ENCODE peak calls at places on chromosomes 13 and 19, in nine cellular contexts. One of them, this sample, is unnamed. For H3K36me3 and H3K27me3, the result is how much of the 10 kb centered on the place peaks cover.

GRCh38 chr13:30805603-30806011 is 70.3 kb downstream of the ALOX5AP start:
- DNase-seq in CD8-positive, alpha-beta T cell: no peak
- DNase-seq in esophagus squamous epithelium: no peak
- DNase-seq in ascending aorta: no peak
- DNase-seq in IMR-90: peak
- DNase-seq in psoas muscle: no peak
- DNase-seq in MG63: no peak
- DNase-seq in astrocyte: peak
- DNase-seq in BJ: no peak
- DNase-seq in this sample: no peak

GRCh38 chr19:16223746-16224145 is 26.0 kb downstream of the AP1M1 start:
- DNase-seq in esophagus squamous epithelium: no peak
- DNase-seq in ascending aorta: no peak
- DNase-seq in psoas muscle: no peak
- DNase-seq in IMR-90: no peak
- DNase-seq in MG63: no peak
- DNase-seq in CD8-positive, alpha-beta T cell: no peak
- DNase-seq in astrocyte: no peak
- DNase-seq in BJ: no peak
- DNase-seq in this sample: no peak

GRCh38 chr13:30739646-30740642 is 4.6 kb downstream of the ALOX5AP start:
- DNase-seq in psoas muscle: no peak
- DNase-seq in astrocyte: peak
- DNase-seq in CD8-positive, alpha-beta T cell: peak
- DNase-seq in IMR-90: peak
- DNase-seq in esophagus squamous epithelium: no peak
- DNase-seq in BJ: no peak
- DNase-seq in MG63: peak
- DNase-seq in ascending aorta: no peak
- DNase-seq in this sample: no peak

GRCh38 chr19:38252935-38253691 is 3.1 kb downstream of the PPP1R14A start:
- DNase-seq in CD8-positive, alpha-beta T cell: no peak
- DNase-seq in ascending aorta: peak
- DNase-seq in psoas muscle: no peak
- DNase-seq in esophagus squamous epithelium: no peak
- DNase-seq in BJ: no peak
- DNase-seq in MG63: peak
- DNase-seq in astrocyte: no peak
- DNase-seq in IMR-90: no peak
- DNase-seq in this sample: peak

GRCh38 chr13:45073809-45074208 is 46.5 kb upstream of the GTF2F2 start:
- DNase-seq in astrocyte: no peak
- DNase-seq in ascending aorta: no peak
- DNase-seq in BJ: no peak
- DNase-seq in psoas muscle: no peak
- DNase-seq in CD8-positive, alpha-beta T cell: no peak
- DNase-seq in MG63: no peak
- DNase-seq in esophagus squamous epithelium: no peak
- DNase-seq in IMR-90: no peak
- DNase-seq in this sample: no peak

GRCh38 chr19:16608290-16608704 is 19.7 kb downstream of the MED26 start:
- DNase-seq in psoas muscle: no peak
- DNase-seq in IMR-90: peak
- DNase-seq in astrocyte: peak
- DNase-seq in MG63: peak
- DNase-seq in ascending aorta: no peak
- DNase-seq in BJ: peak
- DNase-seq in CD8-positive, alpha-beta T cell: no peak
- DNase-seq in esophagus squamous epithelium: no peak
- DNase-seq in this sample: no peak

GRCh38 chr13:50082426-50083283 is 67.4 kb downstream of the KCNRG start:
- DNase-seq in BJ: no peak
- DNase-seq in MG63: peak
- DNase-seq in psoas muscle: peak
- DNase-seq in IMR-90: peak
- DNase-seq in esophagus squamous epithelium: no peak
- DNase-seq in astrocyte: peak
- DNase-seq in CD8-positive, alpha-beta T cell: peak
- DNase-seq in ascending aorta: no peak
- DNase-seq in this sample: peak

GRCh38 chr19:17303167-17303939 is at the start of gene ABHD8:
- DNase-seq in ascending aorta: peak
- DNase-seq in astrocyte: peak
- DNase-seq in psoas muscle: peak
- DNase-seq in MG63: peak
- DNase-seq in IMR-90: peak
- DNase-seq in BJ: peak
- DNase-seq in esophagus squamous epithelium: peak
- DNase-seq in CD8-positive, alpha-beta T cell: peak
- DNase-seq in this sample: peak

GRCh38 chr13:80339578-80339840 is 1.4 kb downstream of the SPRY2 start:
- DNase-seq in ascending aorta: no peak
- DNase-seq in IMR-90: no peak
- DNase-seq in BJ: no peak
- DNase-seq in CD8-positive, alpha-beta T cell: no peak
- DNase-seq in esophagus squamous epithelium: no peak
- DNase-seq in astrocyte: peak
- DNase-seq in MG63: no peak
- DNase-seq in psoas muscle: no peak
- DNase-seq in this sample: no peak

GRCh38 chr13:23788459-23788858 is 100.7 kb downstream of the MIPEP start:
- DNase-seq in ascending aorta: no peak
- DNase-seq in BJ: no peak
- DNase-seq in psoas muscle: no peak
- DNase-seq in esophagus squamous epithelium: no peak
- DNase-seq in CD8-positive, alpha-beta T cell: no peak
- DNase-seq in astrocyte: no peak
- DNase-seq in MG63: no peak
- DNase-seq in IMR-90: peak
- DNase-seq in this sample: no peak

GRCh38 chr19:16293133-16294085 is 31.2 kb upstream of the KLF2 start:
- DNase-seq in ascending aorta: peak
- DNase-seq in psoas muscle: peak
- DNase-seq in CD8-positive, alpha-beta T cell: no peak
- DNase-seq in BJ: peak
- DNase-seq in MG63: peak
- DNase-seq in astrocyte: peak
- DNase-seq in IMR-90: peak
- DNase-seq in esophagus squamous epithelium: no peak
- DNase-seq in this sample: no peak

GRCh38 chr13:21228738-21229137 is 52.3 kb downstream of the MRPL57 start:
- DNase-seq in IMR-90: no peak
- DNase-seq in astrocyte: no peak
- DNase-seq in esophagus squamous epithelium: no peak
- DNase-seq in psoas muscle: no peak
- DNase-seq in CD8-positive, alpha-beta T cell: no peak
- DNase-seq in BJ: no peak
- DNase-seq in MG63: no peak
- DNase-seq in ascending aorta: no peak
- DNase-seq in this sample: no peak

GRCh38 chr19:36169084-36169760 is 17.0 kb upstream of the COX7A1 start:
- DNase-seq in BJ: no peak
- DNase-seq in psoas muscle: no peak
- DNase-seq in CD8-positive, alpha-beta T cell: no peak
- DNase-seq in MG63: peak
- DNase-seq in ascending aorta: no peak
- DNase-seq in esophagus squamous epithelium: no peak
- DNase-seq in astrocyte: no peak
- DNase-seq in IMR-90: no peak
- DNase-seq in this sample: peak

GRCh38 chr19:29823581-29824330 is 12.0 kb downstream of the CCNE1 start:
- DNase-seq in psoas muscle: no peak
- DNase-seq in IMR-90: no peak
- DNase-seq in CD8-positive, alpha-beta T cell: no peak
- DNase-seq in MG63: no peak
- DNase-seq in ascending aorta: no peak
- DNase-seq in BJ: no peak
- DNase-seq in esophagus squamous epithelium: no peak
- DNase-seq in astrocyte: no peak
- DNase-seq in this sample: no peak

GRCh38 chr13:68872338-68872737 is 1235.3 kb upstream of the ATXN8OS start:
- DNase-seq in MG63: no peak
- DNase-seq in astrocyte: peak
- DNase-seq in esophagus squamous epithelium: no peak
- DNase-seq in CD8-positive, alpha-beta T cell: no peak
- DNase-seq in psoas muscle: no peak
- DNase-seq in ascending aorta: no peak
- DNase-seq in IMR-90: no peak
- DNase-seq in BJ: no peak
- DNase-seq in this sample: no peak

GRCh38 chr13:100273576-100273975 is 184.7 kb downstream of the PCCA start:
- DNase-seq in ascending aorta: no peak
- DNase-seq in psoas muscle: no peak
- DNase-seq in esophagus squamous epithelium: no peak
- DNase-seq in BJ: no peak
- DNase-seq in CD8-positive, alpha-beta T cell: no peak
- DNase-seq in IMR-90: no peak
- DNase-seq in MG63: no peak
- DNase-seq in astrocyte: no peak
- DNase-seq in this sample: no peak

GRCh38 chr13:110559429-110559943 is 2.0 kb downstream of the RAB20 start:
- DNase-seq in esophagus squamous epithelium: no peak
- DNase-seq in MG63: no peak
- DNase-seq in IMR-90: peak
- DNase-seq in ascending aorta: no peak
- DNase-seq in BJ: no peak
- DNase-seq in astrocyte: no peak
- DNase-seq in psoas muscle: no peak
- DNase-seq in CD8-positive, alpha-beta T cell: no peak
- DNase-seq in this sample: no peak

GRCh38 chr19:46788101-46788967 is at the start of gene SLC1A5:
- DNase-seq in astrocyte: peak
- DNase-seq in CD8-positive, alpha-beta T cell: peak
- DNase-seq in psoas muscle: peak
- DNase-seq in esophagus squamous epithelium: peak
- DNase-seq in IMR-90: peak
- DNase-seq in MG63: peak
- DNase-seq in ascending aorta: peak
- DNase-seq in BJ: peak
- DNase-seq in this sample: peak

GRCh38 chr13:28059214-28059613 is 41.2 kb downstream of the FLT3 start:
- DNase-seq in CD8-positive, alpha-beta T cell: peak
- DNase-seq in BJ: no peak
- DNase-seq in ascending aorta: no peak
- DNase-seq in psoas muscle: no peak
- DNase-seq in esophagus squamous epithelium: no peak
- DNase-seq in MG63: no peak
- DNase-seq in astrocyte: no peak
- DNase-seq in IMR-90: peak
- DNase-seq in this sample: peak

GRCh38 chr13:41675306-41675705 is 218.0 kb downstream of the RGCC start:
- DNase-seq in astrocyte: no peak
- DNase-seq in IMR-90: no peak
- DNase-seq in ascending aorta: no peak
- DNase-seq in MG63: no peak
- DNase-seq in BJ: no peak
- DNase-seq in esophagus squamous epithelium: no peak
- DNase-seq in psoas muscle: no peak
- DNase-seq in CD8-positive, alpha-beta T cell: no peak
- DNase-seq in this sample: no peak

GRCh38 chr13:113532156-113532806 is 41.8 kb upstream of the DCUN1D2 start:
- DNase-seq in MG63: no peak
- DNase-seq in ascending aorta: no peak
- DNase-seq in CD8-positive, alpha-beta T cell: no peak
- DNase-seq in IMR-90: peak
- DNase-seq in astrocyte: no peak
- DNase-seq in BJ: no peak
- DNase-seq in esophagus squamous epithelium: no peak
- DNase-seq in psoas muscle: no peak
- DNase-seq in this sample: no peak
- H3K36me3 ChIP-seq in MG63: under half
- H3K36me3 ChIP-seq in ascending aorta: under half
- H3K36me3 ChIP-seq in CD8-positive, alpha-beta T cell: under half
- H3K36me3 ChIP-seq in IMR-90: under half
- H3K36me3 ChIP-seq in astrocyte: under half
- H3K36me3 ChIP-seq in BJ: under half
- H3K36me3 ChIP-seq in esophagus squamous epithelium: half or more
- H3K36me3 ChIP-seq in psoas muscle: under half
- H3K36me3 ChIP-seq in this sample: half or more

DNA sequence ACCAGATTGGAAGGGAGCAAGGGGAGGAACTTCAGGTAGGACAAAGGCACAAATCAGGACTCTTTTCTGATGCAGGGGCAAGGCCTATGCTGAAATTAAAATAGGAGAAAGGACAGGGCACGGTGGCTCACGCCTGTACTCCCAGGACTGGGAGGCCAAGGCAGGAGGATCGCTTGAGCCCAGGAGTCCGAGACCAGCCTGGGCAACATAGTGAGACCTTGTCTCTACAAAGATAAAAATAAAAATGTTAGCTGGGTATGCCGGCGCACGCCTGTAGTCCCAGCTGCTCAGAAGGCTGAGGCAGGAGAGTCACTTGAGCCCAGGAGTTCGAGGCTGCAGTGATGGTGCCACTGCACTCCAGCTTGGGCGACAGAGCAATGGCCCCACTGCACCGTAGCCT is 5.7 kb downstream of the SLC17A7 start:
- DNase-seq in CD8-positive, alpha-beta T cell: no peak
- DNase-seq in MG63: no peak
- DNase-seq in BJ: no peak
- DNase-seq in psoas muscle: no peak
- DNase-seq in ascending aorta: no peak
- DNase-seq in IMR-90: no peak
- DNase-seq in esophagus squamous epithelium: no peak
- DNase-seq in astrocyte: no peak
- DNase-seq in this sample: no peak
- H3K27me3 ChIP-seq in CD8-positive, alpha-beta T cell: half or more
- H3K27me3 ChIP-seq in MG63: half or more
- H3K27me3 ChIP-seq in BJ: half or more
- H3K27me3 ChIP-seq in psoas muscle: half or more
- H3K27me3 ChIP-seq in ascending aorta: under half
- H3K27me3 ChIP-seq in IMR-90: half or more
- H3K27me3 ChIP-seq in esophagus squamous epithelium: half or more
- H3K27me3 ChIP-seq in astrocyte: half or more
- H3K27me3 ChIP-seq in this sample: under half

DNA sequence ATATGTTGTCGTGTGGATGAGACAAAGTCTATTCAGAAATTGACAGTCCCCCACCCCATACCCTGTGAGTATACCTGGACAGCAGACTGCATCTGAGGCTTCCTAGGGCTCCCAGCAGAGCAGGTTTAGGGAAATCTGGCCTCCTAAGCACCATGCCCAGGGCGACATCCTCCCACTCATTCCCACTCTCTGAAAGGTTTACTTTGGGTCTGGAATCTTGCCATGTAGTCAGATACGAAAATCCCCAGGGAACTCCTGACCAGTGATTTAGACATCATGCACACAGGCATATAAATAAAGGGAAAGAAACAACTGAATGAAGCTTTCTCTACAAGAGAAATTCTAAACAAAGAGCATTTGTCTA is 717 bp upstream of the NALCN start:
- DNase-seq in ascending aorta: no peak
- DNase-seq in BJ: no peak
- DNase-seq in IMR-90: peak
- DNase-seq in CD8-positive, alpha-beta T cell: no peak
- DNase-seq in esophagus squamous epithelium: no peak
- DNase-seq in astrocyte: peak
- DNase-seq in MG63: no peak
- DNase-seq in psoas muscle: no peak
- DNase-seq in this sample: no peak
- H3K4me3 ChIP-seq in ascending aorta: peak
- H3K4me3 ChIP-seq in BJ: no peak
- H3K4me3 ChIP-seq in IMR-90: peak
- H3K4me3 ChIP-seq in CD8-positive, alpha-beta T cell: no peak
- H3K4me3 ChIP-seq in esophagus squamous epithelium: peak
- H3K4me3 ChIP-seq in astrocyte: peak
- H3K4me3 ChIP-seq in MG63: peak
- H3K4me3 ChIP-seq in psoas muscle: peak
- H3K4me3 ChIP-seq in this sample: peak

GRCh38 chr19:8451885-8452284 is 7.1 kb downstream of the HNRNPM start:
- DNase-seq in ascending aorta: no peak
- DNase-seq in psoas muscle: no peak
- DNase-seq in BJ: no peak
- DNase-seq in IMR-90: peak
- DNase-seq in astrocyte: peak
- DNase-seq in esophagus squamous epithelium: no peak
- DNase-seq in MG63: peak
- DNase-seq in CD8-positive, alpha-beta T cell: peak
- DNase-seq in this sample: peak
- H3K36me3 ChIP-seq in ascending aorta: under half
- H3K36me3 ChIP-seq in psoas muscle: under half
- H3K36me3 ChIP-seq in BJ: under half
- H3K36me3 ChIP-seq in IMR-90: under half
- H3K36me3 ChIP-seq in astrocyte: under half
- H3K36me3 ChIP-seq in esophagus squamous epithelium: half or more
- H3K36me3 ChIP-seq in MG63: half or more
- H3K36me3 ChIP-seq in CD8-positive, alpha-beta T cell: under half
- H3K36me3 ChIP-seq in this sample: half or more

This sample was measured in WERI-Rb-1.